ENCODE peak calls at places on chromosome 9, in seven cellular contexts. B is left lung; W is nephron progenitor cell; U is CD8-positive, alpha-beta T cell; X is activated CD8-positive, alpha-beta T cell treated with anti-CD3 and anti-CD28 coated beads for 36 hours; G is fibroblast of the aortic adventitia; Y is tibial artery. L is an unnamed sample.

GRCh38 chr9:89177021-89177400 is 1.6 kb downstream of the SHC3 start:
- DNase-seq in B (no peak), W (no peak), U (no peak), X (no peak), G (peak), Y (no peak), L (no peak)

GRCh38 chr9:116737137-116737546 is 50.0 kb downstream of the TRIM32 start:
- DNase-seq in B (peak), W (peak), U (peak), X (peak), G (peak), Y (peak), L (peak)

GRCh38 chr9:31585158-31585557 is 799.3 kb upstream of the ACO1 start:
- DNase-seq in B (no peak), W (no peak), U (no peak), X (no peak), G (no peak), Y (no peak), L (no peak)

GRCh38 chr9:98866435-98867108 is 59.1 kb downstream of the GALNT12 start:
- DNase-seq in B (no peak), W (no peak), U (no peak), X (no peak), G (peak), Y (no peak), L (peak)

GRCh38 chr9:109297899-109298298 is 23.0 kb downstream of the EPB41L4B start:
- DNase-seq in B (no peak), W (no peak), U (no peak), X (no peak), G (peak), Y (no peak), L (peak)

GRCh38 chr9:21564186-21564585 is 82.1 kb upstream of the IFNE start:
- DNase-seq in B (no peak), W (no peak), U (no peak), X (no peak), G (no peak), Y (no peak), L (no peak)

GRCh38 chr9:19375536-19375935 is 4.5 kb downstream of the RPS6 start:
- DNase-seq in B (no peak), W (no peak), U (no peak), X (no peak), G (peak), Y (no peak), L (no peak)

GRCh38 chr9:2087500-2088313 is 72.6 kb downstream of the SMARCA2 start:
- DNase-seq in B (no peak), W (no peak), U (no peak), X (peak), G (peak), Y (no peak), L (peak)

GRCh38 chr9:90921104-90921503 is 119.5 kb downstream of the SYK start:
- DNase-seq in B (no peak), W (no peak), U (no peak), X (no peak), G (no peak), Y (peak), L (no peak)

GRCh38 chr9:130660683-130661460 is 3.5 kb upstream of the PRDM12 start:
- DNase-seq in B (no peak), W (peak), U (no peak), X (no peak), G (no peak), Y (no peak), L (no peak)

GRCh38 chr9:92147030-92147853 is 32.0 kb upstream of the SPTLC1 start:
- DNase-seq in B (peak), W (peak), U (no peak), X (peak), G (peak), Y (no peak), L (peak)

DNA sequence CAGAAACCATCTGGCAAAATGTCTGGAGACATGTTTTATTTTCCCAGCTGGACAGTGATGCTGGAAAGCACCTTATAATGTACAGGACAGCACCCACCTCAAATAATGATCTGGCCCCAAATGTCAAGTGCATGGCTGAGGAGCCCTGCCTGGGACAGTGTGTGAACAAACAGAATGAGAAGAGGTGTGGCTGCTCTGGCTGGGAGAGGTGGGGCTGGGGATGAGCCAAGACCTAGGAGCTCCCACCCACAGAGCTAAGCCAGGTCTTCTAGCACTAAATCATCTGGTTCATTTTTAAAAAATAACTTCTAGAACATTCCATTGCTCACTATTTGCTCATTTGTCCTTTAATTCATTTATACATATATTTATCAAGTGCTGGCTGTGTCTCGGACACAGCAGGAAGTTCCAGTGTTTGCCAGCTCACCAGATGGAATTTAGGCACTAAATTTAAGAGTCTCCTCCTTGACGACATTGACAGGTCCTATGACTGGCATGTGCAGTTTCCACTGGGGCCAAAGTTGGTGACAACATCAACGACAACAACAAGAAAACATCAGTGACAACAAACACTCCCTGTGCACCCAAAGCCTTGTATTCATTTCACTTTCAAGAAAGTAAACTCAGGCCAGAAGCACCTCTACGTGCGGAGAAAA is 59.1 kb downstream of the GTF3C4 start:
- DNase-seq in B (no peak), W (no peak), U (no peak), X (no peak), G (no peak), Y (no peak), L (no peak)
- TF ChIP-seq CTCF in B (no peak), W (no peak), U (no peak), X (no peak), G (no peak), Y (no peak), L (no peak)

DNA sequence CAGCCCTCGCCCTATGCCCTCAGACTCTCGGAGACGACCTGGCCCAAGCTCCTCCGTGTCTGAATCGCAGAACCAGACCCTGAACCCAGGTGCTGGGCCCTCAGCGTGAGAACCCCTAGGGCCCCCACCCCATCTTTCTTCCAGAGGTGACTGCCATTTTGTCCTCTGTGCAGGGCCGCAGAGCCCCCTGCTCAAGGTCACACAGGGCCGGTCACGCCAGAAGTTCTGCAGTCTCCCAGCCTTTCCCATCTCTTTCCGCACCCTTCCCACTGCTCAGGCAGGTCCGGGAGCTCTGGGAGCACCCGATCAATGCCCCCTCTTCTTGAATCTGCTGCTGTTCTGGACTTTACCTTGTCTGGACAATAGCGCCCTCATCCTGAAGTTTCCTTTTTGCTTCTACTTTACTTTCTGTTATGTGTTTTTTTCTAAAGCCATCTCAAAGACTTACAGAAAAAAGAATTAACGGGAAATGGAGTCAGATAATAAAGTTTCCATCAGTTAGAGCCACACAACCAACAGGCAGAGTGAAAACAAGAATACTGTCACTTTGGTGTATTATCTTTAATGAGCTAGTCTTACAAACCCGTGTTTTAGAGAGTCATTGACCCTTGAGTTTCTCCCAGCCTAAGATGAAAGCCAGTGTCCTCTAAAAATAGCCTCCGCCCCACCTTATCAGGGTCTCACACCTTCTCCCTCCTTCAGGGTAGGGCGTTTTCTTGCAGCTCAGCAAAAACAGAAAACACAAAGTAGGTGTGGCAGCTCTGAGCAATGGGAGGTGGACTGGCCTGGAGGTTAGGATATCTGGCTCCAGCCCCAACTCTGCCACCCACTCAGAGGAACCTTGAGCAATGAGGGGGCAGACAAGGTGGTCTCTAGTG is 1.8 kb downstream of the TMOD1 start:
- DNase-seq in B (no peak), W (no peak), U (no peak), X (no peak), G (no peak), Y (no peak), L (no peak)
- TF ChIP-seq CTCF in B (no peak), W (no peak), U (no peak), X (no peak), G (no peak), Y (no peak), L (no peak)

GRCh38 chr9:86974421-86974820 is 27.1 kb upstream of the GAS1 start:
- DNase-seq in B (no peak), W (no peak), U (no peak), X (no peak), G (no peak), Y (no peak), L (no peak)
- TF ChIP-seq CTCF in B (no peak), W (no peak), U (no peak), X (no peak), G (no peak), Y (no peak), L (no peak)

GRCh38 chr9:113589890-113590289 is 126.4 kb downstream of the RGS3 start:
- DNase-seq in B (no peak), W (no peak), U (no peak), X (no peak), G (peak), Y (no peak), L (peak)
- TF ChIP-seq CTCF in B (peak), W (peak), U (peak), X (peak), G (peak), Y (peak), L (peak)

DNA sequence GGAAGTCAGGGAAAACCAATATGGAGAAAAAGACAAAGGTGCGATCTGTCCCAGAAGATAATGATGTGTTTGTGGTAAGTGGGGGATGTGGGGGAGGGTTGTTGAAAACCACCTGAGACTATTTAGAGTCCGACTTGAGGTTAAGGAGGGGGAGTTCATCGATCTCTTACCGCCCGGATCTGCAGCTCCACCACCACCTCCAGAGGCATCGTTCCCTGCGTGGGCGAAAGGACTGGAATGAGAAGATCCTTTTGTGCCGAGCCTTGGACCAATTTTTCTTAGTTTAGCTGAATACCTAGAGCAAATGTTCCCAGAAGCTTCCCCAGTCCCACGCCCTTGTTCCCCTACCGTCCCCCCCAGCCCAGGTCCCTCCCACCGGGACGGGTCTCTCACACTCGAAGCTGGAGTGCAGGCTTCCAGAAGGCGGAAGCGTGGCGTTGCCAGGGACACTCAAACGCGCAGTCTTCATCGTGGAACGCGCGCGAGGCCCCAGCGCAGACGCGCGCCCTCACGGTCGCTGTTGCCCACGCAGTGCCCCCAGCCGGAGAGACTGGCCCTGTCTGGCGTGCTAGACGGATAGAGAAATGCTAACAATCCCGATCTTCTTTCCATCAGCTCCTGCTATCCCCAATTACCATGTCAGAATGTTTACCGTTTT is at the start of gene SPATA6L:
- DNase-seq in B (peak), W (peak), U (peak), X (peak), G (peak), Y (peak), L (peak)
- TF ChIP-seq CTCF in B (no peak), W (no peak), U (no peak), X (no peak), G (peak), Y (no peak), L (peak)

GRCh38 chr9:70256123-70256551 is 2.6 kb upstream of the SMC5 start:
- DNase-seq in B (no peak), W (no peak), U (no peak), X (no peak), G (peak), Y (no peak), L (peak)

GRCh38 chr9:70255521-70255920 is 3.3 kb upstream of the SMC5 start:
- DNase-seq in B (no peak), W (no peak), U (no peak), X (no peak), G (peak), Y (no peak), L (peak)

DNA sequence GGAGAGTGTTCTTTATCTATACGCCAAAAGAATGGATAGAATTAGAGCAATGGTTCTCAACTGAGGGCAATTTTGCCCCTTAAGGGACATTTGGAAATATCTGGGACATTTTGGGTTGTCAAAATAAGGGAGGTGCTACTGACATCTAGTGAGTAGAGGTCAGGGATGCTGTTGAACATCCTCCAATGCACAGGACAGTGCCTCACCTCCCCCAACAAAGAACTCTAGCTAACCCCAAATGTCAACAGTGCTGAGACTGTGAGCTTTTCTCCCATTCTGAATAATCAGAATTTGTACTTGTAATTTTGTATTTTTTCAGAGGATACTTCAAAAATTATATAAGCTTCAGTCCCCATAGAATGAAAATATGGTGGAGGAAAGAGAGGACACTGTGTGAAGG is 8.6 kb upstream of the SMC5 start:
- DNase-seq in B (no peak), W (no peak), U (no peak), X (no peak), G (no peak), Y (no peak), L (no peak)
- TF ChIP-seq CTCF in B (no peak), W (no peak), U (no peak), X (no peak), G (no peak), Y (no peak), L (no peak)